ENCODE peak calls at places on chromosome 19, in six cellular contexts. L is renal cortical epithelial cell; H is CD4-positive, alpha-beta T cell; R is right atrium auricular region; B is A673; U is stimulated activated CD4-positive, alpha-beta T cell treated with anti-CD3 and anti-CD28 coated beads, TNF-alpha, amount 100 ng/mL, for 1 hour. S is an unnamed sample.

GRCh38 chr19:42455621-42456081 is 12.9 kb upstream of the CXCL17 start:
- DNase-seq in L (peak), R (no peak), H (no peak), U (no peak), B (no peak), S (no peak)

GRCh38 chr19:48487944-48488343 is 18.8 kb downstream of the CYTH2 start:
- DNase-seq in L (peak), B (peak), H (no peak), U (no peak), R (no peak), S (no peak)

GRCh38 chr19:741506-742131 is 9.3 kb upstream of the MISP start:
- DNase-seq in L (no peak), H (no peak), B (peak), U (no peak), R (no peak), S (no peak)

GRCh38 chr19:2616741-2617392 is 85.6 kb downstream of the GNG7 start:
- DNase-seq in U (no peak), H (no peak), R (no peak), B (no peak), L (peak), S (no peak)

GRCh38 chr19:47523473-47523872 is 8.6 kb upstream of the NAPA start:
- DNase-seq in B (no peak), L (peak), U (no peak), H (no peak), R (no peak), S (no peak)

GRCh38 chr19:35048911-35049411 is 7.4 kb downstream of the HPN start:
- DNase-seq in L (no peak), B (no peak), R (no peak), U (no peak), H (no peak), S (no peak)

GRCh38 chr19:7337380-7338194 is 11.2 kb upstream of the ARHGEF18 start:
- DNase-seq in L (no peak), H (no peak), R (no peak), U (no peak), B (no peak), S (no peak)

GRCh38 chr19:39937094-39937493 is 2.7 kb upstream of the FCGBP start:
- DNase-seq in H (no peak), R (no peak), U (peak), L (no peak), B (no peak), S (no peak)

GRCh38 chr19:50383852-50384684 is at the start of gene POLD1:
- DNase-seq in L (peak), R (peak), H (peak), U (peak), B (peak), S (peak)

GRCh38 chr19:7516878-7517277 is 975 bp downstream of the ZNF358 start:
- DNase-seq in B (no peak), R (no peak), L (no peak), U (no peak), H (no peak), S (no peak)

GRCh38 chr19:13010038-13010991 is 15.0 kb downstream of the NFIX start:
- DNase-seq in H (no peak), B (no peak), R (peak), U (no peak), L (no peak), S (no peak)

GRCh38 chr19:15589760-15590451 is 25.1 kb upstream of the CYP4F8 start:
- DNase-seq in H (no peak), B (no peak), R (no peak), U (no peak), L (no peak), S (no peak)

GRCh38 chr19:48874309-48875135 is 2.3 kb downstream of the PPP1R15A start:
- DNase-seq in H (no peak), U (no peak), L (peak), B (no peak), R (no peak), S (no peak)

GRCh38 chr19:510606-511100 is 3.4 kb downstream of the TPGS1 start:
- DNase-seq in U (peak), B (peak), L (peak), H (peak), R (peak), S (no peak)

GRCh38 chr19:20067898-20068297 is 9.9 kb upstream of the ZNF90 start:
- DNase-seq in H (no peak), L (no peak), U (no peak), B (no peak), R (no peak), S (no peak)

GRCh38 chr19:16301999-16302694 is 22.5 kb upstream of the KLF2 start:
- DNase-seq in L (peak), B (no peak), R (no peak), H (no peak), U (no peak), S (no peak)

GRCh38 chr19:8421484-8422461 is 8.7 kb downstream of the MARCHF2 start:
- DNase-seq in L (no peak), B (no peak), R (no peak), U (no peak), H (no peak), S (no peak)

GRCh38 chr19:7897289-7897688 is 6.4 kb upstream of the MAP2K7 start:
- DNase-seq in R (no peak), H (no peak), L (no peak), B (no peak), U (no peak), S (no peak)

GRCh38 chr19:56885173-56885679 is 44.7 kb upstream of the PEG3 start:
- DNase-seq in R (no peak), L (no peak), H (no peak), U (no peak), B (no peak), S (no peak)

GRCh38 chr19:18128044-18128443 is 24.9 kb upstream of the PIK3R2 start:
- DNase-seq in R (no peak), H (no peak), L (no peak), B (no peak), U (no peak), S (no peak)

GRCh38 chr19:37691881-37692504 is 27.6 kb downstream of the ZNF607 start:
- DNase-seq in B (peak), R (peak), U (peak), L (peak), H (peak), S (peak)

GRCh38 chr19:43353606-43354304 is at the start of gene CD177:
- DNase-seq in B (no peak), U (no peak), H (no peak), L (no peak), R (no peak), S (no peak)